ENCODE peak calls at places on chromosome 9, in four cellular contexts. One of them, this sample, is unnamed. For H3K27me3 and H3K4me1, the result is how much of the 10 kb centered on the place peaks cover.

GRCh38 chr9:128244443-128245226 is 31.2 kb downstream of the GOLGA2 start:
- DNase-seq in endodermal cell: peak
- DNase-seq in GM23248: peak
- DNase-seq in left ventricle myocardium inferior: peak
- DNase-seq in this sample: peak

GRCh38 chr9:20504930-20505329 is 117.4 kb downstream of the MLLT3 start:
- DNase-seq in endodermal cell: no peak
- DNase-seq in GM23248: no peak
- DNase-seq in left ventricle myocardium inferior: no peak
- DNase-seq in this sample: no peak

GRCh38 chr9:100052375-100052774 is 46.4 kb downstream of the ERP44 start:
- DNase-seq in endodermal cell: no peak
- DNase-seq in GM23248: no peak
- DNase-seq in left ventricle myocardium inferior: no peak
- DNase-seq in this sample: no peak

GRCh38 chr9:91421987-91422765 is 1.5 kb downstream of the NFIL3 start:
- DNase-seq in endodermal cell: peak
- DNase-seq in GM23248: peak
- DNase-seq in left ventricle myocardium inferior: no peak
- DNase-seq in this sample: peak

GRCh38 chr9:96423322-96423984 is 5.3 kb upstream of the ZNF367 start:
- DNase-seq in endodermal cell: peak
- DNase-seq in GM23248: no peak
- DNase-seq in left ventricle myocardium inferior: no peak
- DNase-seq in this sample: no peak

GRCh38 chr9:81620009-81620405 is 69.3 kb downstream of the TLE1 start:
- DNase-seq in endodermal cell: no peak
- DNase-seq in GM23248: no peak
- DNase-seq in left ventricle myocardium inferior: no peak
- DNase-seq in this sample: no peak

GRCh38 chr9:114681594-114682332 is at the start of gene TEX48:
- DNase-seq in endodermal cell: peak
- DNase-seq in GM23248: peak
- DNase-seq in left ventricle myocardium inferior: no peak
- DNase-seq in this sample: peak

GRCh38 chr9:4828776-4829175 is 36.0 kb downstream of the RCL1 start:
- DNase-seq in endodermal cell: no peak
- DNase-seq in GM23248: peak
- DNase-seq in left ventricle myocardium inferior: no peak
- DNase-seq in this sample: no peak

GRCh38 chr9:76371901-76372300 is 22.3 kb downstream of the RFK start:
- DNase-seq in endodermal cell: no peak
- DNase-seq in GM23248: peak
- DNase-seq in left ventricle myocardium inferior: no peak
- DNase-seq in this sample: no peak

GRCh38 chr9:107644774-107645463 is 155.3 kb upstream of the KLF4 start:
- DNase-seq in endodermal cell: no peak
- DNase-seq in GM23248: no peak
- DNase-seq in left ventricle myocardium inferior: peak
- DNase-seq in this sample: peak

GRCh38 chr9:113526841-113527240 is 63.3 kb downstream of the RGS3 start:
- DNase-seq in endodermal cell: no peak
- DNase-seq in GM23248: no peak
- DNase-seq in left ventricle myocardium inferior: no peak
- DNase-seq in this sample: no peak

GRCh38 chr9:130196643-130197042 is 24.4 kb downstream of the NCS1 start:
- DNase-seq in endodermal cell: no peak
- DNase-seq in GM23248: no peak
- DNase-seq in left ventricle myocardium inferior: no peak
- DNase-seq in this sample: no peak

GRCh38 chr9:127919253-127919815 is 2.5 kb upstream of the ST6GALNAC4 start:
- DNase-seq in endodermal cell: no peak
- DNase-seq in GM23248: peak
- DNase-seq in left ventricle myocardium inferior: peak
- DNase-seq in this sample: peak

GRCh38 chr9:4272141-4272540 is 27.7 kb downstream of the GLIS3 start:
- DNase-seq in endodermal cell: no peak
- DNase-seq in GM23248: no peak
- DNase-seq in left ventricle myocardium inferior: no peak
- DNase-seq in this sample: no peak

GRCh38 chr9:106697390-106697789 is 165.6 kb upstream of the ZNF462 start:
- DNase-seq in endodermal cell: peak
- DNase-seq in GM23248: peak
- DNase-seq in left ventricle myocardium inferior: no peak
- DNase-seq in this sample: no peak

GRCh38 chr9:76558465-76558864 is 99.5 kb downstream of the GCNT1 start:
- DNase-seq in endodermal cell: no peak
- DNase-seq in GM23248: no peak
- DNase-seq in left ventricle myocardium inferior: no peak
- DNase-seq in this sample: no peak

GRCh38 chr9:137276757-137277328 is 683 bp upstream of the TOR4A start:
- DNase-seq in endodermal cell: peak
- DNase-seq in GM23248: peak
- DNase-seq in left ventricle myocardium inferior: peak
- DNase-seq in this sample: peak

GRCh38 chr9:125568616-125569015 is 138.4 kb downstream of the MAPKAP1 start:
- DNase-seq in endodermal cell: no peak
- DNase-seq in GM23248: peak
- DNase-seq in left ventricle myocardium inferior: no peak
- DNase-seq in this sample: no peak

GRCh38 chr9:69811329-69811989 is 9.2 kb upstream of the CFAP95 start:
- DNase-seq in endodermal cell: no peak
- DNase-seq in GM23248: no peak
- DNase-seq in left ventricle myocardium inferior: no peak
- DNase-seq in this sample: no peak

GRCh38 chr9:128753627-128754026 is 18.1 kb downstream of the ZER1 start:
- DNase-seq in endodermal cell: no peak
- DNase-seq in GM23248: no peak
- DNase-seq in left ventricle myocardium inferior: no peak
- DNase-seq in this sample: no peak

GRCh38 chr9:111866976-111867375 is 29.6 kb upstream of the UGCG start:
- DNase-seq in endodermal cell: no peak
- DNase-seq in GM23248: peak
- DNase-seq in left ventricle myocardium inferior: no peak
- DNase-seq in this sample: no peak

GRCh38 chr9:94945191-94946144 is 219.0 kb downstream of the AOPEP start:
- DNase-seq in endodermal cell: peak
- DNase-seq in GM23248: peak
- DNase-seq in left ventricle myocardium inferior: peak
- DNase-seq in this sample: no peak

GRCh38 chr9:26975728-26976707 is 19.8 kb downstream of the IFT74 start:
- DNase-seq in endodermal cell: peak
- DNase-seq in GM23248: peak
- DNase-seq in left ventricle myocardium inferior: no peak
- DNase-seq in this sample: peak

GRCh38 chr9:132942541-132943182 is 1.8 kb downstream of the TSC1 start:
- DNase-seq in endodermal cell: no peak
- DNase-seq in GM23248: peak
- DNase-seq in left ventricle myocardium inferior: no peak
- DNase-seq in this sample: peak

GRCh38 chr9:26301659-26302058 is 590.9 kb downstream of the CAAP1 start:
- DNase-seq in endodermal cell: no peak
- DNase-seq in GM23248: no peak
- DNase-seq in left ventricle myocardium inferior: no peak
- DNase-seq in this sample: no peak

GRCh38 chr9:137454506-137455360 is 4.4 kb downstream of the NSMF start:
- DNase-seq in endodermal cell: peak
- DNase-seq in GM23248: peak
- DNase-seq in left ventricle myocardium inferior: peak
- DNase-seq in this sample: peak

GRCh38 chr9:127664678-127665507 is 41.9 kb upstream of the CFAP157 start:
- DNase-seq in endodermal cell: no peak
- DNase-seq in GM23248: peak
- DNase-seq in left ventricle myocardium inferior: no peak
- DNase-seq in this sample: no peak

GRCh38 chr9:133371261-133371711 is 4.6 kb downstream of the SURF4 start:
- DNase-seq in endodermal cell: no peak
- DNase-seq in GM23248: peak
- DNase-seq in left ventricle myocardium inferior: no peak
- DNase-seq in this sample: no peak

GRCh38 chr9:27412081-27412480 is 112.0 kb upstream of the IFNK start:
- DNase-seq in endodermal cell: no peak
- DNase-seq in GM23248: no peak
- DNase-seq in left ventricle myocardium inferior: no peak
- DNase-seq in this sample: no peak

GRCh38 chr9:17630531-17630949 is 51.7 kb downstream of the SH3GL2 start:
- DNase-seq in endodermal cell: no peak
- DNase-seq in GM23248: no peak
- DNase-seq in left ventricle myocardium inferior: no peak
- DNase-seq in this sample: peak

GRCh38 chr9:121708768-121709488 is 57.5 kb downstream of the DAB2IP start:
- DNase-seq in endodermal cell: peak
- DNase-seq in GM23248: no peak
- DNase-seq in left ventricle myocardium inferior: no peak
- DNase-seq in this sample: no peak

GRCh38 chr9:120571443-120572257 is 8.3 kb downstream of the CDK5RAP2 start:
- DNase-seq in endodermal cell: no peak
- DNase-seq in GM23248: peak
- DNase-seq in left ventricle myocardium inferior: peak
- DNase-seq in this sample: no peak

GRCh38 chr9:2764371-2764770 is 47.1 kb downstream of the KCNV2 start:
- DNase-seq in endodermal cell: no peak
- DNase-seq in GM23248: no peak
- DNase-seq in left ventricle myocardium inferior: no peak
- DNase-seq in this sample: no peak

GRCh38 chr9:23798325-23798724 is 27.7 kb downstream of the ELAVL2 start:
- DNase-seq in endodermal cell: no peak
- DNase-seq in GM23248: no peak
- DNase-seq in left ventricle myocardium inferior: no peak
- DNase-seq in this sample: no peak

GRCh38 chr9:13758876-13759275 is 479.4 kb upstream of the MPDZ start:
- DNase-seq in endodermal cell: no peak
- DNase-seq in GM23248: no peak
- DNase-seq in left ventricle myocardium inferior: peak
- DNase-seq in this sample: no peak

GRCh38 chr9:131848570-131849160 is 108.8 kb upstream of the RAPGEF1 start:
- DNase-seq in endodermal cell: no peak
- DNase-seq in GM23248: peak
- DNase-seq in left ventricle myocardium inferior: no peak
- DNase-seq in this sample: no peak
- H3K27me3 ChIP-seq in endodermal cell: under half
- H3K27me3 ChIP-seq in GM23248: under half
- H3K27me3 ChIP-seq in left ventricle myocardium inferior: under half
- H3K27me3 ChIP-seq in this sample: under half

GRCh38 chr9:38041564-38042267 is 27.3 kb downstream of the SHB start:
- DNase-seq in endodermal cell: no peak
- DNase-seq in GM23248: no peak
- DNase-seq in left ventricle myocardium inferior: no peak
- DNase-seq in this sample: no peak

GRCh38 chr9:38044706-38045105 is 24.3 kb downstream of the SHB start:
- DNase-seq in endodermal cell: no peak
- DNase-seq in GM23248: no peak
- DNase-seq in left ventricle myocardium inferior: no peak
- DNase-seq in this sample: no peak

GRCh38 chr9:38039907-38040682 is 28.9 kb downstream of the SHB start:
- DNase-seq in endodermal cell: no peak
- DNase-seq in GM23248: no peak
- DNase-seq in left ventricle myocardium inferior: no peak
- DNase-seq in this sample: no peak

GRCh38 chr9:38043931-38044623 is 24.9 kb downstream of the SHB start:
- DNase-seq in endodermal cell: no peak
- DNase-seq in GM23248: no peak
- DNase-seq in left ventricle myocardium inferior: no peak
- DNase-seq in this sample: no peak

GRCh38 chr9:38042626-38043359 is 26.2 kb downstream of the SHB start:
- DNase-seq in endodermal cell: no peak
- DNase-seq in GM23248: no peak
- DNase-seq in left ventricle myocardium inferior: no peak
- DNase-seq in this sample: no peak
- H3K4me1 ChIP-seq in endodermal cell: under half
- H3K4me1 ChIP-seq in GM23248: under half
- H3K4me1 ChIP-seq in left ventricle myocardium inferior: half or more
- H3K4me1 ChIP-seq in this sample: under half

DNA sequence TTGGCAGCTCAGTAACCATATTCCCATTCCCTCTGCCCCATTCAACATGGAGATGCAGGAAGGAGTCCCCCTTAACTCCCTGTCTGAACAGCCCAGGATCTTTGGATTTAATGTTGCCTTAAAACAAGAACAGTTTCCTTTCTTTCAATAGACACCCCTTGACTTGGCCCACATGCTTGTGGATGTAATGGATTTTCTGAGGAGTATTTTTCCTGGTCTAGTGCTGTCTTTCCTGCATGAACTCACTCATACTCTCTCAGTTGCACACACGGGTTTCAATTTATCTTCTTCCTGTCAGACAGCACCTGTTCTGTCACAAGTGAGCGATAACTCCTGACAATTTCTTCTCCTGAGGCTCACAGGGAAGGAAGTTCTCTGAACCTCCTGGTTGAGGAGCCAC is 85.0 kb downstream of the ACER2 start:
- DNase-seq in endodermal cell: no peak
- DNase-seq in GM23248: no peak
- DNase-seq in left ventricle myocardium inferior: no peak
- DNase-seq in this sample: no peak
- H3K27me3 ChIP-seq in endodermal cell: under half
- H3K27me3 ChIP-seq in GM23248: under half
- H3K27me3 ChIP-seq in left ventricle myocardium inferior: under half
- H3K27me3 ChIP-seq in this sample: under half

GRCh38 chr9:117768740-117769400 is 64.7 kb downstream of the TLR4 start:
- DNase-seq in endodermal cell: peak
- DNase-seq in GM23248: peak
- DNase-seq in left ventricle myocardium inferior: no peak
- DNase-seq in this sample: no peak
- H3K4me1 ChIP-seq in endodermal cell: under half
- H3K4me1 ChIP-seq in GM23248: under half
- H3K4me1 ChIP-seq in left ventricle myocardium inferior: under half
- H3K4me1 ChIP-seq in this sample: under half

DNA sequence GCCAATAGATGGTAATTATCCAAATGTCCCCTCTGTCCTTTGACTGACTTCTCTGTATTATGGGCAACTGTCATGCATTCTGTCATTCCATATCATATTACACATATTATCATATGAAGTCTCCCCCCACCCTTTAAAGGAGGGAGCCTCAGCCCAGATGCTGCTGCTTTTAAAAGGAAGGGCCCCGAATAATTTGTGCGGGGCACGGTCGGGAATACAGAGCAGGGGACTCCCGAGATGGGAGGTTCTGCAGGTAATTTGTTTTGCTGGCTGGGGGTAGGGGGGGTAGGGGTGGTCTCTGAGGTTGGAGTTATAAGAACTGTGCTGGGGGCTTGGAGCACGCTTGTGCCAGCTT is 10.1 kb upstream of the LHX2 start:
- DNase-seq in endodermal cell: no peak
- DNase-seq in GM23248: no peak
- DNase-seq in left ventricle myocardium inferior: no peak
- DNase-seq in this sample: no peak
- H3K27me3 ChIP-seq in endodermal cell: half or more
- H3K27me3 ChIP-seq in GM23248: half or more
- H3K27me3 ChIP-seq in left ventricle myocardium inferior: half or more
- H3K27me3 ChIP-seq in this sample: half or more

DNA sequence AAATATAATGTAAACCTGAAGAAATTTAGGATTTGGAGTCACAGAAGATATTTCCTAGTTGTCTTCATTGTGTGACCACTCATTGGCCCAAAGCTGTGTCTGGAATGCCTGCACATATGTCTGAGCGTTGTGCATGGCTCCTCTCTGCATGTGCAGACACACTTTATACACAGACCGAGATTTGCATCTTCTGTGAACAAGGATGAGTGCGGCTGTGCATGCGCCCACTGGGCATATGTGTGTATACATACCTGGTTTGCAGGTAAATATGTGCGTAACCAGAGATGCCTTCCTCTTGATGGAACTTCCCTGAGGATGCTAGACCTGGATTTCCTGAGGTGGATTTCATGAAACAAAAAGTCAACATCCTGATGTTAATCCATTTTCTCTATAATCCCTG is 19.1 kb downstream of the PHF2 start:
- DNase-seq in endodermal cell: peak
- DNase-seq in GM23248: no peak
- DNase-seq in left ventricle myocardium inferior: no peak
- DNase-seq in this sample: peak
- H3K4me1 ChIP-seq in endodermal cell: under half
- H3K4me1 ChIP-seq in GM23248: under half
- H3K4me1 ChIP-seq in left ventricle myocardium inferior: half or more
- H3K4me1 ChIP-seq in this sample: under half